ENCODE peak calls at places on chromosomes 5 and 9, in five cellular contexts. One of them, this sample, is unnamed.

GRCh38 chr5:133866160-133866902 is 102.1 kb downstream of the C5orf15 start:
- DNase-seq in HCT116: no peak
- DNase-seq in adipocyte: no peak
- DNase-seq in PC-3: no peak
- DNase-seq in MM.1S: no peak
- DNase-seq in this sample: no peak

GRCh38 chr5:174533771-174534221 is 190.6 kb upstream of the MSX2 start:
- DNase-seq in PC-3: peak
- DNase-seq in MM.1S: no peak
- DNase-seq in adipocyte: peak
- DNase-seq in HCT116: peak
- DNase-seq in this sample: peak

GRCh38 chr5:154647760-154648143 is 107.4 kb upstream of the LARP1 start:
- DNase-seq in MM.1S: no peak
- DNase-seq in adipocyte: no peak
- DNase-seq in PC-3: no peak
- DNase-seq in HCT116: no peak
- DNase-seq in this sample: no peak

GRCh38 chr5:113266913-113267227 is 167.9 kb downstream of the TSSK1B start:
- DNase-seq in PC-3: peak
- DNase-seq in adipocyte: no peak
- DNase-seq in MM.1S: no peak
- DNase-seq in HCT116: no peak
- DNase-seq in this sample: no peak

GRCh38 chr5:169716287-169716686 is 79.2 kb downstream of the DOCK2 start:
- DNase-seq in adipocyte: peak
- DNase-seq in PC-3: peak
- DNase-seq in MM.1S: no peak
- DNase-seq in HCT116: no peak
- DNase-seq in this sample: peak

GRCh38 chr9:116142706-116143492 is 10.7 kb upstream of the PAPPA start:
- DNase-seq in adipocyte: no peak
- DNase-seq in HCT116: no peak
- DNase-seq in PC-3: peak
- DNase-seq in MM.1S: no peak
- DNase-seq in this sample: no peak

GRCh38 chr5:172049226-172049796 is 42.9 kb upstream of the FBXW11 start:
- DNase-seq in PC-3: no peak
- DNase-seq in HCT116: no peak
- DNase-seq in MM.1S: no peak
- DNase-seq in adipocyte: no peak
- DNase-seq in this sample: no peak

GRCh38 chr5:164345173-164345572 is 839.8 kb downstream of the MAT2B start:
- DNase-seq in MM.1S: no peak
- DNase-seq in adipocyte: peak
- DNase-seq in PC-3: no peak
- DNase-seq in HCT116: no peak
- DNase-seq in this sample: peak

GRCh38 chr5:137733922-137734695 is 1.8 kb downstream of the KLHL3 start:
- DNase-seq in adipocyte: no peak
- DNase-seq in HCT116: no peak
- DNase-seq in MM.1S: no peak
- DNase-seq in PC-3: no peak
- DNase-seq in this sample: no peak

GRCh38 chr9:2677927-2678889 is 39.1 kb upstream of the KCNV2 start:
- DNase-seq in MM.1S: no peak
- DNase-seq in adipocyte: no peak
- DNase-seq in PC-3: peak
- DNase-seq in HCT116: no peak
- DNase-seq in this sample: no peak

GRCh38 chr9:125805057-125805456 is 57.9 kb downstream of the PBX3 start:
- DNase-seq in adipocyte: peak
- DNase-seq in HCT116: no peak
- DNase-seq in MM.1S: no peak
- DNase-seq in PC-3: no peak
- DNase-seq in this sample: peak

GRCh38 chr9:88835772-88836171 is 155.5 kb upstream of the S1PR3 start:
- DNase-seq in HCT116: no peak
- DNase-seq in adipocyte: no peak
- DNase-seq in PC-3: no peak
- DNase-seq in MM.1S: no peak
- DNase-seq in this sample: no peak
- H3K9ac ChIP-seq in HCT116: no peak
- H3K9ac ChIP-seq in adipocyte: no peak
- H3K9ac ChIP-seq in PC-3: no peak
- H3K9ac ChIP-seq in MM.1S: no peak
- H3K9ac ChIP-seq in this sample: no peak

GRCh38 chr5:7274180-7274579 is 121.8 kb upstream of the ADCY2 start:
- DNase-seq in MM.1S: no peak
- DNase-seq in PC-3: no peak
- DNase-seq in adipocyte: no peak
- DNase-seq in HCT116: no peak
- DNase-seq in this sample: no peak

GRCh38 chr5:7271728-7272127 is 124.2 kb upstream of the ADCY2 start:
- DNase-seq in HCT116: no peak
- DNase-seq in PC-3: no peak
- DNase-seq in adipocyte: no peak
- DNase-seq in MM.1S: no peak
- DNase-seq in this sample: no peak

GRCh38 chr5:7272408-7272807 is 123.5 kb upstream of the ADCY2 start:
- DNase-seq in adipocyte: no peak
- DNase-seq in HCT116: no peak
- DNase-seq in PC-3: no peak
- DNase-seq in MM.1S: no peak
- DNase-seq in this sample: no peak

DNA sequence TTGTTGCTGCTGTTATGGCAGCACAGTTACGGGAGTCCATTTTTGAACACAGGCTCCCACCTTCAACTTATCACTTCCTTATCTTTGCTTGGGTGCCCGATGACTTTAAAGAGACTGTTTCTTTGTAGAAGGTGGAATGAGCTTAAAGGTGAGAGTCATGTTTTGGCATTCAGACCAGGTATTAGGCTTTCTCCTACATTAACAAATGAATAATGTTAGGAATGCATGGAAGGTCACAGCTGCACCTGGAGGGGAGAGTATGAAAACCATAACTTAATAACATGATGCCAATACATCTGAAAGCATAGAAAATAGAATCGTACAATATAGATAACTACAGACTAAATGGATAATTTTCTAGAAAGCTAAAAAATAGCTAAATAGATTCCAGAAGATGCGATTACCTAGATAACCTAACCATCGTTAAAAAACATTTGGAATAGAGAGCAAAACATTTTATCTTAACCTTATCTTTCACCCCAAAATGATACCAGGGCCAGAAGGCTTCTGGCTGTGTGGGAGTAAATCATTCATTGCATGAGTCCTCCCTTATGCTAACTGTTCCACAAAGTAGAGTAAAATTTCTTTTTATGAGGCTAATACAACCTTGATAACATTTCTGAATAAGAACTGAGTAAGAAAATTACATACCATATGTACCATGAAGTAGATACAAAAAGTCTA is 126.2 kb upstream of the ADCY2 start:
- DNase-seq in adipocyte: no peak
- DNase-seq in MM.1S: no peak
- DNase-seq in HCT116: no peak
- DNase-seq in PC-3: no peak
- DNase-seq in this sample: no peak
- H3K9ac ChIP-seq in adipocyte: no peak
- H3K9ac ChIP-seq in MM.1S: no peak
- H3K9ac ChIP-seq in HCT116: no peak
- H3K9ac ChIP-seq in PC-3: no peak
- H3K9ac ChIP-seq in this sample: no peak

DNA sequence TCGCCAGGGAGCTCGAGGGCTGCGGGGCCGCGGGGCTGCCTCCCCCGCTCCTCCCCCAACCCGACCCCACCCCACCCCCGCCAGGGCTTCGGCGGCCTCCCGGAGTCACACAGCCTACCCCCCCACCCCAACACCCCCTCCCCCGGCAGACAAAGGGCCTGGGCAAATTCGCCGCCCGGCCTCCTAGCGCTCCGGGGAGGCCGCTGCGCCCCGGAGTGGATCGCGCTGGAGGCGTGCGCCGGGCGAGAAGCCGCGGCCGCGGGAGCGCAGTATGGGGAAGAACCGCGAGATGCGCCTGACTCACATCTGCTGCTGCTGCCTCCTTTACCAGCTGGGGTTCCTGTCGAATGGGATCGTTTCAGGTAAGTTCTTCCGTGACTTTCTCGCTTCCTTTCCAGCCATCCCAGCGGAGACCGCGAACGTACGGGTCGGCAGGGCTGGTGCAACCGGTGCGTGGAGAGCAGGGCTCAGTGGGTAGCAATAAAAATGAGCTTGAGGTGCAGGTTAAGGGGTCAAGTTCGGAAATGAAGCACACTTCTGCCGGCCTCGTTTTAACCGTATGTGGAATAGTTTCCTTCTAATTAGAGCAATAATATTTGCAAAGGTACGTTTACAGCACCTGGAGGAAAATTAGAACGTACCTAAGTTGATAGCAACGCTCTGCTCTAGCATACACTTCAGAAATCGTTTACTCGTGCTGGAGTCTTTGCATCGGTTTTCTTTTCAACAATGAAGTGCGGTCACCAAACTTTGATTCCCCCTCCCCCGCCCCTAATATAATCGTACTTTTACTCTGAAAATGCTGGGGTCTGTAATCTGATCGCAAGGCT is at the start of gene ADAMTS19:
- DNase-seq in PC-3: peak
- DNase-seq in MM.1S: peak
- DNase-seq in HCT116: no peak
- DNase-seq in adipocyte: peak
- DNase-seq in this sample: peak
- H3K9ac ChIP-seq in PC-3: no peak
- H3K9ac ChIP-seq in MM.1S: peak
- H3K9ac ChIP-seq in HCT116: no peak
- H3K9ac ChIP-seq in adipocyte: peak
- H3K9ac ChIP-seq in this sample: no peak

GRCh38 chr9:131439224-131439623 is 45.3 kb downstream of the PRRC2B start:
- DNase-seq in adipocyte: no peak
- DNase-seq in PC-3: no peak
- DNase-seq in HCT116: no peak
- DNase-seq in MM.1S: no peak
- DNase-seq in this sample: no peak

GRCh38 chr9:131436865-131437271 is 43.0 kb downstream of the PRRC2B start:
- DNase-seq in MM.1S: no peak
- DNase-seq in PC-3: no peak
- DNase-seq in HCT116: no peak
- DNase-seq in adipocyte: no peak
- DNase-seq in this sample: no peak

GRCh38 chr9:131438190-131438589 is 44.3 kb downstream of the PRRC2B start:
- DNase-seq in PC-3: no peak
- DNase-seq in HCT116: no peak
- DNase-seq in MM.1S: no peak
- DNase-seq in adipocyte: no peak
- DNase-seq in this sample: no peak

GRCh38 chr9:131434673-131435072 is 40.8 kb downstream of the PRRC2B start:
- DNase-seq in PC-3: no peak
- DNase-seq in adipocyte: no peak
- DNase-seq in MM.1S: no peak
- DNase-seq in HCT116: no peak
- DNase-seq in this sample: no peak

DNA sequence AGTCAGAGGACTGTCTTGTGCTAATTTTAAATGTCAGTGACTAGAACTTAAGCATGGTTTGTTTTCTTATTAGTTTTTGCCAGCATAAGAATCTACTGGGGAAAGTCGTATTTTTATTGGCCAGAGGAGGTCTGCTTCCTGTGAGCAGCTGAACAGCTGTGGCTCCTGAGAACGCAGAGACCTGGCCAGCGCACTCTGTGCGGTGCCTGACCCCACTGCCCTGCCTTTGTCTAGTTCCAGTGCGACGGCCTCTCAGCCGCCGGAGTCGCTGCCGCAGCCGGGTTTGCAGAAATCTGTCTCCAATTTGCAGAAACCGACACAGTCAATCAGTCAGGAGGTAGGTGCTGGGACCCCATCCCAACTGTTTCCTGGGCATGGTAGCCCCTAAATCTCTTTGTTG is 42.5 kb downstream of the PRRC2B start:
- DNase-seq in adipocyte: no peak
- DNase-seq in HCT116: no peak
- DNase-seq in MM.1S: no peak
- DNase-seq in PC-3: no peak
- DNase-seq in this sample: no peak
- H3K9ac ChIP-seq in adipocyte: no peak
- H3K9ac ChIP-seq in HCT116: no peak
- H3K9ac ChIP-seq in MM.1S: no peak
- H3K9ac ChIP-seq in PC-3: no peak
- H3K9ac ChIP-seq in this sample: no peak

DNA sequence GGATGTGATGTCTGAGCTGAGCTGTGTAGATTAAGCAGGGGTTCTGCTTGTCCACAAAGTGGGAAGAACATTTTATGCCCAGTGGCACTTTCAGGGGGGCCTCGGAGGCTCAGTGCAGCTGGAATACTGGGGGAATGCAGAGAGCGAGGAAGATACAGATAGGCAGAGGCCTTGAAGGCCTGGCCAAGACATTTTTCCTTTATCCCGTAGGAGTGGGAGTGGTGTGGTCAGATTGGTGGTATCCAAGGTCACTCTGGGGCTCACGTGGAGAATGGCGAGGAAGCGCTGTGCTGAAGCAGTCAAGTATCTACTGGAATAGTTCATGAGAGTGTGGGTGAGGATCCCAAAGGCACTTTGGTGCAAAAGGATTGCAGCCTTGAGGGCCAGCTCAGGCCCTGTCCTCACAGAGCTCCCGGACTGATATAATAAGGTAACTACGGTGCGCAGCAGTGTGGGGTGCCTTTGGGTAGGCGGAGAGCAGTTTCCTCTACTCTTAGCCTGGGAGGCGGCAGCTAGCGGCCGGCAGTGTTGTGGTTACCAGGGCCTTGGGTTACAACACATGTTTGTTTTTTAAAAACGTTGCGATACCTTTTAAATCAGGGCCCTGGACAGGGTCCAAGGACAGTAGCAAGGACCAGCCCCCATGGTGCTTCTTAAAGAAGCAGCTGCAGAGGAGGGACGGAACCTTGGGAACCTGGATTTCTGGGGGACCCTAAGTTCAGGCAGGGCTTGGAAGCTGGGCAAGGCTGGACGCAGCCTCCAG is 10.8 kb upstream of the CCDC69 start:
- DNase-seq in PC-3: no peak
- DNase-seq in MM.1S: peak
- DNase-seq in HCT116: no peak
- DNase-seq in adipocyte: peak
- DNase-seq in this sample: peak
- H3K9ac ChIP-seq in PC-3: no peak
- H3K9ac ChIP-seq in MM.1S: peak
- H3K9ac ChIP-seq in HCT116: no peak
- H3K9ac ChIP-seq in adipocyte: peak
- H3K9ac ChIP-seq in this sample: no peak